ENCODE peak calls at places on chromosomes 4 and X, in seven cellular contexts. One of them, this sample, is unnamed.

GRCh38 chr4:2085496-2085901 is 26.4 kb downstream of the NAT8L start:
- DNase-seq in HS-5: no peak
- DNase-seq in posterior cingulate gyrus: no peak
- DNase-seq in putamen: no peak
- DNase-seq in mucosa of descending colon: no peak
- DNase-seq in hippocampal formation: no peak
- DNase-seq in CD8-positive, alpha-beta T cell: no peak
- DNase-seq in this sample: no peak

GRCh38 chr4:1638873-1639272 is 45.2 kb downstream of the FAM53A start:
- DNase-seq in putamen: no peak
- DNase-seq in posterior cingulate gyrus: no peak
- DNase-seq in HS-5: no peak
- DNase-seq in hippocampal formation: no peak
- DNase-seq in CD8-positive, alpha-beta T cell: no peak
- DNase-seq in mucosa of descending colon: no peak
- DNase-seq in this sample: no peak

GRCh38 chrX:68708503-68709290 is 61.2 kb downstream of the STARD8 start:
- DNase-seq in hippocampal formation: no peak
- DNase-seq in putamen: no peak
- DNase-seq in posterior cingulate gyrus: no peak
- DNase-seq in mucosa of descending colon: no peak
- DNase-seq in HS-5: no peak
- DNase-seq in CD8-positive, alpha-beta T cell: no peak
- DNase-seq in this sample: no peak

GRCh38 chr4:81740492-81740891 is 268.8 kb upstream of the RASGEF1B start:
- DNase-seq in mucosa of descending colon: no peak
- DNase-seq in posterior cingulate gyrus: no peak
- DNase-seq in hippocampal formation: peak; percentile 12
- DNase-seq in putamen: no peak
- DNase-seq in CD8-positive, alpha-beta T cell: no peak
- DNase-seq in HS-5: no peak
- DNase-seq in this sample: no peak

GRCh38 chrX:107894038-107894437 is 68.4 kb downstream of the MID2 start:
- DNase-seq in CD8-positive, alpha-beta T cell: no peak
- DNase-seq in hippocampal formation: no peak
- DNase-seq in mucosa of descending colon: no peak
- DNase-seq in posterior cingulate gyrus: no peak
- DNase-seq in HS-5: peak; percentile 6
- DNase-seq in putamen: no peak
- DNase-seq in this sample: no peak

GRCh38 chr4:165326831-165327210 is 648 bp upstream of the MSMO1 start:
- DNase-seq in hippocampal formation: no peak
- DNase-seq in putamen: no peak
- DNase-seq in mucosa of descending colon: peak; percentile 49
- DNase-seq in CD8-positive, alpha-beta T cell: no peak
- DNase-seq in posterior cingulate gyrus: no peak
- DNase-seq in HS-5: no peak
- DNase-seq in this sample: no peak

GRCh38 chrX:57906790-57907189 is 3.5 kb downstream of the ZXDA start:
- DNase-seq in HS-5: no peak
- DNase-seq in CD8-positive, alpha-beta T cell: no peak
- DNase-seq in putamen: no peak
- DNase-seq in posterior cingulate gyrus: no peak
- DNase-seq in hippocampal formation: no peak
- DNase-seq in mucosa of descending colon: no peak
- DNase-seq in this sample: no peak

GRCh38 chrX:39242187-39242586 is 440.9 kb downstream of the MID1IP1 start:
- DNase-seq in putamen: no peak
- DNase-seq in mucosa of descending colon: no peak
- DNase-seq in posterior cingulate gyrus: no peak
- DNase-seq in CD8-positive, alpha-beta T cell: no peak
- DNase-seq in HS-5: no peak
- DNase-seq in hippocampal formation: no peak
- DNase-seq in this sample: no peak